ENCODE peak calls at places on chromosomes 11 and 22, in nine cellular contexts. I is MM.1S, K is GM23338, H is HCT116, T is GM23248, N is SK-N-SH, M is PC-3, X is neural progenitor cell, R is hepatocyte. W is an unnamed sample.

GRCh38 chr22:46260038-46260437 is 3.1 kb downstream of the PKDREJ start:
- DNase-seq in R (no peak), I (no peak), M (no peak), T (no peak), X (no peak), H (no peak), K (no peak), N (no peak), W (no peak)

GRCh38 chr11:19378814-19379213 is 138.1 kb upstream of the E2F8 start:
- DNase-seq in T (peak; percentile 50), M (no peak), I (no peak), H (no peak), K (no peak), R (no peak), N (no peak), X (no peak), W (no peak)

GRCh38 chr11:118286545-118286944 is 18.0 kb upstream of the CD3E start:
- DNase-seq in T (no peak), H (no peak), I (no peak), K (no peak), X (no peak), R (no peak), N (no peak), M (no peak), W (no peak)

GRCh38 chr22:44776535-44777363 is 24.4 kb downstream of the ARHGAP8 start:
- DNase-seq in T (no peak), H (no peak), N (no peak), M (no peak), X (peak; percentile 55), I (no peak), R (no peak), K (no peak), W (no peak)

GRCh38 chr11:35458846-35459245 is 39.5 kb upstream of the SLC1A2 start:
- DNase-seq in R (no peak), N (no peak), X (no peak), I (no peak), M (no peak), K (no peak), H (no peak), T (peak; percentile 42), W (no peak)

GRCh38 chr11:62556872-62557631 is 10.4 kb upstream of the AHNAK start:
- DNase-seq in T (peak; percentile 36), K (no peak), X (no peak), N (no peak), H (no peak), R (no peak), M (peak; percentile 55), I (peak; percentile 85), W (no peak)

GRCh38 chr11:123525072-123525471 is 95.0 kb downstream of the GRAMD1B start:
- DNase-seq in K (no peak), M (no peak), N (no peak), X (no peak), R (no peak), H (no peak), T (peak; percentile 31), I (no peak), W (no peak)

GRCh38 chr11:46969379-46969778 is 32.8 kb downstream of the CSTPP1 start:
- DNase-seq in H (no peak), N (no peak), X (no peak), I (no peak), T (no peak), R (no peak), M (no peak), K (no peak), W (no peak)

GRCh38 chr11:101987370-101987769 is 59.9 kb upstream of the CFAP300 start:
- DNase-seq in I (peak; percentile 4), N (no peak), M (no peak), T (no peak), H (no peak), K (peak; percentile 11), R (peak; percentile 44), X (peak; percentile 15), W (no peak)

GRCh38 chr11:105100206-105100605 is 39.4 kb downstream of the CARD18 start:
- DNase-seq in T (no peak), H (no peak), I (no peak), X (no peak), R (no peak), N (no peak), M (peak; percentile 80), K (no peak), W (no peak)

GRCh38 chr11:83122766-83123165 is 34.2 kb upstream of the PCF11 start:
- DNase-seq in K (no peak), M (no peak), H (no peak), R (no peak), N (no peak), X (no peak), T (no peak), I (no peak), W (no peak)

GRCh38 chr22:23804781-23805291 is 18.1 kb downstream of the SMARCB1 start:
- DNase-seq in N (no peak), T (no peak), H (no peak), K (no peak), R (peak; percentile 50), M (no peak), X (no peak), I (no peak), W (peak; percentile 29)

GRCh38 chr11:117743121-117743815 is 53.7 kb downstream of the DSCAML1 start:
- DNase-seq in R (no peak), N (peak; percentile 62), K (no peak), H (no peak), M (no peak), T (no peak), X (no peak), I (no peak), W (no peak)

GRCh38 chr22:24225044-24225601 is 19.8 kb downstream of the GGT5 start:
- DNase-seq in T (no peak), K (no peak), R (no peak), M (no peak), N (peak; percentile 9), X (no peak), H (no peak), I (no peak), W (no peak)

GRCh38 chr11:68657021-68657780 is 27.1 kb upstream of the GAL start:
- DNase-seq in R (no peak), T (no peak), M (no peak), H (no peak), X (no peak), K (no peak), N (no peak), I (no peak), W (no peak)

GRCh38 chr11:68848429-68848828 is 6.7 kb upstream of the CPT1A start:
- DNase-seq in I (no peak), K (no peak), X (no peak), M (no peak), N (no peak), H (no peak), T (no peak), R (no peak), W (no peak)

GRCh38 chr22:24159650-24160049 is 21.6 kb upstream of the SUSD2 start:
- DNase-seq in K (no peak), R (no peak), X (no peak), H (no peak), I (no peak), N (no peak), T (no peak), M (no peak), W (no peak)

GRCh38 chr22:42361523-42361922 is 70.7 kb downstream of the NFAM1 start:
- DNase-seq in R (no peak), H (no peak), X (no peak), M (no peak), N (no peak), I (no peak), K (no peak), T (no peak), W (no peak)
- TF ChIP-seq EZH2phosphoT487 in R (no peak), H (no peak), X (no peak), M (no peak), N (no peak), I (no peak), K (no peak), T (no peak), W (no peak)

DNA sequence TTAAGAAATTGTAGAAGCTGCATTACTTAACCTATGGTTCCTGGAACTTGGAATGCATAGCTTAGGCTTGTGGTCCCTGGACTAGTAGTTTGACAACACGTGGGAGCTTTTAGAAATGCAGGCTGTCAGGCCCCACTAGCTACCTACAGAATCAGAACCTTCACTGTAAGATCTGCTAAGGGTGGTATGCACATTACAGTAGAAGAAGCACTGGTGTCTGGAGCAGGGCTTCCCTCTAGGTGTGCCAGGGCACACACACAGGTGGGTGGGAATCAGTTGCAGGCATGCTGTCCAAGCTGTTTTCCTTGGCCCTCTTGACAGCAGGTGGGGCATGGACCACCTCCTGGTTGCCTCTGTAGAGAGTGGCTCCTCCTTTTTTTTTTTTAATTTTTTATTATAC is 8.8 kb downstream of the NNMT start:
- DNase-seq in M (no peak), R (no peak), I (no peak), N (no peak), T (no peak), H (no peak), X (no peak), K (no peak), W (no peak)
- H3K27ac ChIP-seq in M (no peak overlapping the region), R (no peak overlapping the region), I (no peak overlapping the region), N (no peak overlapping the region), T (peak overlapping the region; percentile 46), H (no peak overlapping the region), X (no peak overlapping the region), K (no peak overlapping the region), W (no peak overlapping the region)

GRCh38 chr11:125140251-125140650 is 24.3 kb upstream of the PKNOX2 start:
- DNase-seq in I (no peak), N (peak; percentile 64), K (no peak), T (no peak), X (no peak), R (peak; percentile 22), M (no peak), H (no peak), W (no peak)

GRCh38 chr11:125141686-125142535 is 22.6 kb upstream of the PKNOX2 start:
- DNase-seq in M (peak; percentile 63), R (peak; percentile 54), X (peak; percentile 90), T (peak; percentile 51), H (no peak), I (peak; percentile 16), N (peak; percentile 87), K (peak; percentile 94), W (peak; percentile 49)

GRCh38 chr11:125141178-125141577 is 23.4 kb upstream of the PKNOX2 start:
- DNase-seq in K (peak; percentile 46), N (no peak), T (no peak), H (no peak), I (no peak), X (peak; percentile 18), R (no peak), M (no peak), W (no peak)

GRCh38 chr11:125138966-125139365 is 25.6 kb upstream of the PKNOX2 start:
- DNase-seq in R (no peak), K (no peak), N (no peak), T (no peak), X (no peak), I (no peak), H (no peak), M (no peak), W (no peak)
- H2AFZ ChIP-seq in R (no peak overlapping the region), K (no peak overlapping the region), N (no peak overlapping the region), T (no peak overlapping the region), X (no peak overlapping the region), I (no peak overlapping the region), H (no peak overlapping the region), M (no peak overlapping the region), W (no peak overlapping the region)

DNA sequence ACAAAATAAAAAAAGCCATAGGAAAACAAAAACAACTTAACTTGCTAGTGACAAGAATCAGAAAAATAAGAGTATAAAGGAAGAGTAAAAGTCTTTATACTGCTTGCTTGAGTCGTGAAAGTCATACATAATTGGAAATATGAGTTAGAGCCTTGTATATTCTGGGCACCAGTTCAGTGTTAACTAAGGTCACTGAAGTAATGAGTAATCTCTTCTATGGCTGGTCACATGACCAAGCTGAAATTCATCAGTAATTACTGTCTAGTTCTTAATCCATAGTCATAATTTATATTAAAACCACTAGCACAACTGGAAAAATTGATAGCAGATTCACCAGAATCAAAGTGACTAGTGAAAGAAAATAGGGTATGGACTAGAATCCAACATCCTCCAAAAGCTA is 84.3 kb upstream of the SLC5A12 start:
- DNase-seq in R (no peak), N (no peak), T (peak; percentile 78), I (no peak), H (no peak), K (no peak), M (no peak), X (no peak), W (no peak)
- TF ChIP-seq EZH2phosphoT487 in R (no peak), N (no peak), T (no peak), I (no peak), H (no peak), K (no peak), M (no peak), X (no peak), W (no peak)